ENCODE peak calls at places on chromosomes 2 and 18, in six cellular contexts. E is neuronal stem cell, L is IMR-90, Q is H9, H is mesendoderm, O is mesenchymal stem cell. V is an unnamed sample.

GRCh38 chr2:182649316-182649715 is 66.7 kb upstream of the DNAJC10 start:
- DNase-seq in Q (peak; percentile 60), E (peak; percentile 12), O (peak; percentile 58), L (peak; percentile 46), H (peak; percentile 78), V (no peak)

GRCh38 chr2:18749912-18750526 is 160.7 kb upstream of the NT5C1B start:
- DNase-seq in Q (no peak), O (peak; percentile 68), L (peak; percentile 66), H (peak; percentile 41), E (peak; percentile 52), V (peak; percentile 54)

GRCh38 chr18:73715228-73715670 is 432.4 kb downstream of the FBXO15 start:
- DNase-seq in H (no peak), E (no peak), Q (no peak), L (peak; percentile 42), O (peak; percentile 54), V (no peak)

GRCh38 chr2:100754951-100755350 is 65.0 kb upstream of the NPAS2 start:
- DNase-seq in Q (no peak), O (no peak), E (no peak), L (no peak), H (no peak), V (no peak)

GRCh38 chr2:98727758-98728718 is 2.9 kb downstream of the MGAT4A start:
- DNase-seq in Q (no peak), H (no peak), O (no peak), E (no peak), L (no peak), V (no peak)

GRCh38 chr2:23565814-23566213 is 180.8 kb downstream of the KLHL29 start:
- DNase-seq in E (no peak), O (no peak), Q (no peak), H (no peak), L (no peak), V (no peak)

GRCh38 chr2:41873102-41873501 is 174.7 kb upstream of the PKDCC start:
- DNase-seq in O (peak; percentile 43), Q (no peak), E (no peak), H (no peak), L (no peak), V (no peak)

GRCh38 chr18:26487437-26487836 is 60.9 kb downstream of the KCTD1 start:
- DNase-seq in O (no peak), Q (no peak), H (no peak), E (no peak), L (no peak), V (no peak)

GRCh38 chr2:164873096-164873670 is 31.6 kb upstream of the COBLL1 start:
- DNase-seq in E (no peak), Q (no peak), O (no peak), H (no peak), L (no peak), V (no peak)

GRCh38 chr2:240436626-240437180 is 1.2 kb downstream of the GPC1 start:
- DNase-seq in Q (no peak), E (no peak), L (peak; percentile 43), O (peak; percentile 33), H (peak; percentile 62), V (peak; percentile 66)

GRCh38 chr18:28095041-28095440 is 81.9 kb downstream of the CDH2 start:
- DNase-seq in O (no peak), Q (no peak), L (peak; percentile 77), E (no peak), H (no peak), V (no peak)

GRCh38 chr2:28318023-28318422 is 74.6 kb upstream of the FOSL2 start:
- DNase-seq in H (no peak), O (no peak), E (no peak), L (no peak), Q (no peak), V (no peak)

GRCh38 chr2:201654611-201655384 is 11.5 kb upstream of the TMEM237 start:
- DNase-seq in H (no peak), L (peak; percentile 91), Q (no peak), E (no peak), O (peak; percentile 39), V (no peak)

GRCh38 chr2:224408676-224409075 is 6.8 kb upstream of the FAM124B start:
- DNase-seq in O (no peak), E (no peak), Q (no peak), H (no peak), L (no peak), V (no peak)

GRCh38 chr2:138112536-138112935 is 148.3 kb downstream of the HNMT start:
- DNase-seq in O (no peak), Q (no peak), L (no peak), E (no peak), H (no peak), V (no peak)

GRCh38 chr2:224142397-224143312 is 103.6 kb upstream of the SERPINE2 start:
- DNase-seq in O (peak; percentile 72), Q (no peak), E (no peak), L (peak; percentile 81), H (no peak), V (no peak)

GRCh38 chr2:120205901-120206581 is 17.2 kb downstream of the TMEM185B start:
- DNase-seq in H (peak; percentile 52), L (no peak), O (no peak), E (peak; percentile 35), Q (peak; percentile 79), V (no peak)

GRCh38 chr2:12057436-12058166 is 311.2 kb downstream of the LPIN1 start:
- DNase-seq in E (no peak), O (peak; percentile 55), H (no peak), Q (peak; percentile 33), L (no peak), V (no peak)

GRCh38 chr2:127145255-127145899 is 38.4 kb upstream of the BIN1 start:
- DNase-seq in H (no peak), L (peak; percentile 27), Q (no peak), O (peak; percentile 33), E (no peak), V (peak; percentile 27)

GRCh38 chr2:136025057-136025973 is 39.9 kb upstream of the DARS1 start:
- DNase-seq in L (peak; percentile 28), E (peak; percentile 95), H (peak; percentile 99), O (peak; percentile 67), Q (peak; percentile 94), V (peak; percentile 91)

GRCh38 chr2:98693477-98693876 is 37.5 kb downstream of the MGAT4A start:
- DNase-seq in E (no peak), H (no peak), O (no peak), Q (no peak), L (no peak), V (no peak)

GRCh38 chr2:188751786-188752185 is 222.4 kb upstream of the COL3A1 start:
- DNase-seq in L (no peak), O (no peak), H (no peak), E (no peak), Q (no peak), V (no peak)

GRCh38 chr18:22933206-22933957 is at the start of gene RBBP8:
- DNase-seq in O (peak; percentile 87), E (peak; percentile 89), H (peak; percentile 94), Q (peak; percentile 87), L (peak; percentile 75), V (peak; percentile 90)

GRCh38 chr18:33744032-33744697 is 166.1 kb downstream of the ASXL3 start:
- DNase-seq in H (peak; percentile 13), O (no peak), Q (no peak), E (no peak), L (no peak), V (no peak)

GRCh38 chr2:159712929-159713575 is 746 bp downstream of the MARCHF7 start:
- DNase-seq in Q (no peak), H (no peak), L (no peak), E (no peak), O (peak; percentile 33), V (no peak)

GRCh38 chr2:59684771-59685166 is 868.7 kb downstream of the BCL11A start:
- DNase-seq in H (no peak), Q (no peak), O (no peak), L (no peak), E (no peak), V (no peak)

GRCh38 chr2:230873670-230874401 is 9.1 kb downstream of the ITM2C start:
- DNase-seq in E (no peak), O (no peak), Q (no peak), H (no peak), L (no peak), V (no peak)
- H3K4ac ChIP-seq in E (no peak overlapping the region), O (no peak overlapping the region), Q (no peak overlapping the region), H (no peak overlapping the region), L (no peak overlapping the region), V (no peak overlapping the region)

GRCh38 chr2:70086838-70087702 is at the start of gene PCBP1:
- DNase-seq in Q (peak; percentile 89), E (peak; percentile 91), L (peak; percentile 95), H (peak; percentile 98), O (peak; percentile 96), V (peak; percentile 95)
- H3K4ac ChIP-seq in Q (peak within 1 kb of the TSS; percentile 92), E (peak within 1 kb of the TSS; percentile 94), L (peak within 1 kb of the TSS; percentile 99), H (peak within 1 kb of the TSS; percentile 99), O (peak within 1 kb of the TSS; percentile 100), V (peak within 1 kb of the TSS; percentile 88)

GRCh38 chr2:36368438-36368837 is 12.9 kb downstream of the CRIM1 start:
- DNase-seq in Q (no peak), O (no peak), H (no peak), L (no peak), E (no peak), V (no peak)
- H3K4ac ChIP-seq in Q (no peak overlapping the region), O (no peak overlapping the region), H (no peak overlapping the region), L (peak overlapping the region; percentile 42), E (no peak overlapping the region), V (peak overlapping the region; percentile 10)

GRCh38 chr2:22520337-22521288 is 864.4 kb upstream of the KLHL29 start:
- DNase-seq in L (no peak), H (no peak), Q (no peak), O (no peak), E (no peak), V (no peak)
- H3K4ac ChIP-seq in L (no peak overlapping the region), H (no peak overlapping the region), Q (no peak overlapping the region), O (no peak overlapping the region), E (no peak overlapping the region), V (no peak overlapping the region)

GRCh38 chr2:990970-991369 is 40.3 kb downstream of the SNTG2 start:
- DNase-seq in O (no peak), Q (no peak), E (no peak), H (no peak), L (no peak), V (no peak)
- H3K4ac ChIP-seq in O (no peak overlapping the region), Q (no peak overlapping the region), E (no peak overlapping the region), H (no peak overlapping the region), L (no peak overlapping the region), V (no peak overlapping the region)

DNA sequence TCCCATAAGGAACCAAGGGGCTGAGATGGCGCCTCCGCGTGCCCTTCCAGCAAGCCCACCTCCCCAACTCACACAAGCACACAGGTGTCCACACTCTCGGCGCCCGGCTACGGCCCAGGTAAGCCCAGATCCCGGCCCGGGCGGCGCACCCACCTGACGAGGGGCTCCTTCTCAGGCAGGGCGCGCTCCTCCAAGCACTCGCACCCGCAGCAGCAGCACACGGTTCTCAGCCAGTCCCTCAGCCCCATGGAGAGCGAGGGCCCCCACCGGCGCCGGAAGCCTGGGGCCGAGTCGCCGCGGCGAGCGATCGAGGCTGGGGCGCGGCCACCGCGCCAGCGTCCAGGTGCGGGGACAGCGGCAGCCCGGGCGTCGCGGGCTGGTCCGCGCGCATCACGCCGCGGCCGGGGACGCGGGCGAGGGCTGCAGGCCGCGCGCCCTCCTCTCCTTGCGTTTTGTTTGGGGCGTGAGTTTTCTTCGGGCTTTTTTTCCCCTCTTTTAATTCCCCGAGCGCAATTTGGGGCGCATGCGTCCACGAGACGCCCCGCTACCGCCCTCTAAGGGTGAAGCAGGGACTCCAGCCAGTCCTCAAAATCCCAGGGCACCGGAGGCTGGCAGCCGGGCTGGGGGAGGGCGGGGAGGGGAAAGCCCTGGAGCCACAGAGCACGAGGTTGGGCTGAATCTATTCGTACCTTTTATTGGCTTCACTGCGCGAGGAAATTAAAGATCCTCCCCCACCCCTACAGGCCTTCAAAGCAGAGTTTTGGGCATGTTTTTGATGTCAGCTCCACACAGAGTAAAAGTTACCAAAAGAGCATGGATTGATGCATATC is at the start of gene MREG:
- DNase-seq in E (peak; percentile 75), H (peak; percentile 94), O (peak; percentile 79), L (peak; percentile 61), Q (peak; percentile 88), V (peak; percentile 62)
- H3K4ac ChIP-seq in E (no peak within 1 kb of the TSS), H (peak within 1 kb of the TSS; percentile 94), O (peak within 1 kb of the TSS; percentile 59), L (no peak within 1 kb of the TSS), Q (no peak within 1 kb of the TSS), V (no peak within 1 kb of the TSS)